ENCODE peak calls at places on chromosomes 3 and 15, in four cellular contexts. D is coronary artery, N is kidney epithelial cell, K is HFF-Myc. L is an unnamed sample.

GRCh38 chr15:60408438-60409105 is 10.8 kb upstream of the ANXA2 start:
- DNase-seq in K (no peak), D (no peak), N (no peak), L (no peak)

GRCh38 chr3:64046527-64046926 is 23.2 kb upstream of the PSMD6 start:
- DNase-seq in D (no peak), N (no peak), K (no peak), L (no peak)

GRCh38 chr3:61008168-61008737 is 243.0 kb downstream of the FHIT start:
- DNase-seq in K (no peak), D (no peak), N (no peak), L (no peak)

GRCh38 chr15:52224211-52224610 is 33.0 kb upstream of the GNB5 start:
- DNase-seq in D (no peak), K (no peak), N (no peak), L (no peak)

GRCh38 chr3:189099031-189099471 is 72.7 kb upstream of the TPRG1 start:
- DNase-seq in D (peak; percentile 97), N (no peak), K (no peak), L (no peak)

GRCh38 chr15:99343208-99343607 is 91.9 kb downstream of the LRRC28 start:
- DNase-seq in N (no peak), D (no peak), K (no peak), L (no peak)

GRCh38 chr15:32843211-32843907 is 125.6 kb downstream of the GREM1 start:
- DNase-seq in K (no peak), N (no peak), D (no peak), L (no peak)

GRCh38 chr3:126376464-126376863 is 18.2 kb upstream of the CFAP100 start:
- DNase-seq in D (no peak), K (no peak), N (no peak), L (no peak)

GRCh38 chr3:132563409-132564074 is 33.5 kb upstream of the ACKR4 start:
- DNase-seq in K (no peak), N (no peak), D (no peak), L (no peak)

GRCh38 chr15:89439764-89440163 is 56.6 kb downstream of the RHCG start:
- DNase-seq in D (no peak), K (no peak), N (no peak), L (no peak)

GRCh38 chr3:50299638-50299928 is 378 bp upstream of the HYAL3 start:
- DNase-seq in D (no peak), N (no peak), K (no peak), L (no peak)

GRCh38 chr15:58505581-58505980 is 73.8 kb downstream of the LIPC start:
- DNase-seq in D (no peak), K (no peak), N (no peak), L (no peak)

GRCh38 chr3:98733055-98733777 is 29.9 kb upstream of the ST3GAL6 start:
- DNase-seq in D (no peak), K (no peak), N (no peak), L (no peak)

GRCh38 chr15:88833196-88833595 is 30.0 kb downstream of the ACAN start:
- DNase-seq in N (no peak), K (no peak), D (no peak), L (no peak)

GRCh38 chr15:77533986-77534385 is 98.7 kb downstream of the LINGO1 start:
- DNase-seq in K (no peak), D (no peak), N (no peak), L (no peak)

GRCh38 chr3:25428003-25428861 is at the start of gene RARB:
- DNase-seq in D (peak; percentile 88), N (peak; percentile 68), K (peak; percentile 55), L (peak; percentile 82)

GRCh38 chr3:131903988-131904415 is 130.8 kb downstream of the CPNE4 start:
- DNase-seq in D (no peak), K (peak; percentile 79), N (peak; percentile 70), L (no peak)

GRCh38 chr3:137180220-137180619 is 222.4 kb downstream of the IL20RB start:
- DNase-seq in K (no peak), D (no peak), N (no peak), L (no peak)

GRCh38 chr15:82875411-82876003 is 66.1 kb downstream of the WHAMM start:
- DNase-seq in D (no peak), K (no peak), N (peak; percentile 38), L (no peak)

GRCh38 chr3:8113649-8114048 is 388.0 kb upstream of the LMCD1 start:
- DNase-seq in N (no peak), K (no peak), D (no peak), L (no peak)

DNA sequence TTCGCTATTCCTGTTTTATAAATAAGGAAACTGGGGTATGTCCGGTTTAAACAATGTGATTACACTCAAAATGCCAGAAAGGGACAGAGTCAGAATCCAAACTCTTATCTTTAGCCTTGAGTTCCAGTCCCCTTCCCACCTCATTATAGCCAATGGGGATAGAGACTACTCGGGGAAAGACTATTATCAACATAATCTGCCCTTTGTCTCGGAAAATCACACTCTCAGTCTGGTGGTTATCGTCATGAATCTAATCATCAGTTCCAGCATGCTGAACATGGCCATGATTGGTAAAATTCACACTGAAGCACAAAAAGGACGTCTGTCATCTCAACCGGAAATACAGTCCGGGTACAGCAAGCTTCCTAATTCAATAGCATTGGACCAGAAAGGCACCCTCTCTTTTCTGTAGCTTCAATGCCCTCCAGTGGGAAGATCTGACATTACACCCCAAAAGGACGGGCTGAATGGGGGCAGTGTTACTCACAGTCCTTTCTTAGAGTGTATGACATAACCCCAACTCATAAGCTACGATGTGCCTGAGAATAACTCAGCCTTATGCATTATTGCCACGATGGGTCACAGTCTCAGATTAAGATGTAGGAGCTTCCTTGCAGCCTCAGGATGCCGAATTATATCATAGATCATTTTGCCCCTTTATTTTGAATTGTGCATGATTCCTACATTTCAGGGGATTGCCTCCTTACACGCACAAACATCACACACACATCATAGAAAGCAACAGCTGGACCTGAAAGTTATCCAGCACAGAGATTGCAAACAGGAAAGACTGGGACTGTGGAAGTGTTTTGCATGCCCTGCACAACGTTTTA is 390.4 kb upstream of the LMCD1 start:
- DNase-seq in K (peak; percentile 10), N (peak; percentile 10), D (no peak), L (no peak)
- TF ChIP-seq CTCF in K (peak; percentile 53), N (peak; percentile 78), D (peak; percentile 58), L (peak; percentile 91)

GRCh38 chr15:35440265-35440664 is 105.7 kb downstream of the DPH6 start:
- DNase-seq in N (no peak), D (no peak), K (no peak), L (no peak)

GRCh38 chr15:35442734-35443133 is 103.2 kb downstream of the DPH6 start:
- DNase-seq in D (no peak), K (no peak), N (no peak), L (no peak)

GRCh38 chr15:35436422-35436821 is 109.5 kb downstream of the DPH6 start:
- DNase-seq in N (no peak), D (no peak), K (no peak), L (no peak)

GRCh38 chr15:35439291-35439690 is 106.7 kb downstream of the DPH6 start:
- DNase-seq in K (peak; percentile 10), N (no peak), D (no peak), L (no peak)

DNA sequence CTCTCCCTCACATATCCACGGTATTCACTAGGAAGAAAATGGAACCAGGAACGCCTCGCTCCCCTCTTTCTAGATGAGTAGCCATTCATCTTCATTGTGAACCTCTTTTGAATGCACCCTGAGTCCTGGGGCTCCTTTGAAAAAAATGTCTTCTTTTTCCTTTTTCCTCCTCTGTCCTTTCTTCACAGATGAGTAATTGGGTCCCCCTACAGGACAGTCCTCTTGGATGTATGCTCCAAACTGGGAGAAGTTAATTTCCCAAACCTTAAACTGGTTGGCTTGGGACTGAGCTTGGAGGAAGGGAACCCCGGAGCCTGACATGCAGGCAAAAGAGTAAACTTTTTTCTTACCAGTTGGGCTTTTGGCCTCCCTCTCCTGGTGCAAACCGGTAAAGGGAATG is 108.8 kb downstream of the DPH6 start:
- DNase-seq in K (peak; percentile 6), D (no peak), N (no peak), L (no peak)
- TF ChIP-seq CTCF in K (peak; percentile 39), D (no peak), N (no peak), L (peak; percentile 31)

GRCh38 chr3:143121240-143122088 is 1.9 kb downstream of the CHST2 start:
- DNase-seq in D (no peak), K (no peak), N (no peak), L (peak; percentile 71)
- TF ChIP-seq CTCF in D (no peak), K (peak; percentile 73), N (peak; percentile 72), L (peak; percentile 56)

DNA sequence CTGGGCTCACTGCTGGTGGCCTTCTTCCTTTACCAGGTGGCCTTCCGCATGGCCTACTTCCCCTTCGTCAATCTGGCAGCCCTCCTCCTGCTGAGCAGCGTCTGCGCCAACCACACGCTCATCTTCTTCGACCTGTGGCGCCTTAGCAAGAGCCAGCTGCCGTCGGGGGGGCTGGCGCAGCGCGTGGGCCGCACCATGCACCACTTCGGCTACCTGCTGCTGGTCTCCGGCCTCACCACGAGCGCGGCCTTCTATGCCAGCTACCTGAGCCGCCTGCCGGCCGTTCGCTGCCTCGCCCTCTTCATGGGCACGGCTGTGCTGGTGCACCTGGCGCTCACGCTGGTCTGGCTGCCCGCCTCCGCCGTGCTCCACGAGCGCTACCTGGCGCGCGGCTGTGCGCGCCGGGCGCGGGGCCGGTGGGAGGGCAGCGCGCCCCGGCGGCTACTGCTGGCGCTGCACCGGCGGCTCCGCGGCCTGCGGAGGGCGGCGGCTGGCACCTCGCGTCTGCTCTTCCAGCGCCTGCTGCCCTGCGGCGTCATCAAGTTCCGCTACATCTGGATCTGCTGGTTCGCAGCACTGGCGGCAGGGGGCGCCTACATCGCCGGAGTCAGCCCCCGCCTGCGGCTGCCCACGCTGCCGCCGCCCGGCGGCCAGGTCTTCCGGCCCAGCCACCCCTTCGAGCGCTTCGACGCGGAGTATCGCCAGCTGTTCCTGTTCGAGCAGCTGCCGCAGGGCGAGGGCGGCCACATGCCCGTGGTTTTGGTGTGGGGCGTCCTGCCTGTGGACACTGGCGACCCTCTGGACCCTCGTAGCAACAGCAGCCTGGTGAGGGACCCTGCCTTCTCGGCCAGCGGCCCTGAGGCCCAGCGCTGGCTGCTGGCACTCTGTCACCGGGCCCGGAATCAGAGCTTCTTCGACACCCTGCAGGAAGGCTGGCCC is 9.9 kb downstream of the DISP2 start:
- DNase-seq in N (peak; percentile 66), D (no peak), K (peak; percentile 59), L (peak; percentile 87)
- TF ChIP-seq CTCF in N (peak; percentile 49), D (peak; percentile 71), K (peak; percentile 71), L (peak; percentile 90)